ENCODE peak calls at places on chromosomes 6 and 20, in ten cellular contexts. T is stimulated activated CD4-positive, alpha-beta T cell treated with anti-CD3 and anti-CD28 coated beads, Interleukin-12 subunit alpha, Interleukin-12 subunit beta, amount 100 ng/mL, for 4 hours; W is non-pigmented ciliary epithelial cell; O is SJSA1; C is mesothelial cell of epicardium; U is hepatic stellate cell; Y is RPMI8226; P is lung microvascular endothelial cell; Z is kidney epithelial cell; D is amniotic epithelial cell. J is an unnamed sample.

GRCh38 chr6:85537055-85537494 is 56.6 kb downstream of the SNX14 start:
- DNase-seq in U (no peak), O (no peak), D (peak), W (no peak), T (no peak), Y (no peak), Z (no peak), C (no peak), P (peak), J (no peak)

GRCh38 chr6:33667776-33668175 is 43.7 kb downstream of the UQCC2 start:
- DNase-seq in O (no peak), U (no peak), Z (no peak), C (no peak), D (no peak), Y (no peak), P (no peak), W (no peak), T (no peak), J (no peak)

GRCh38 chr6:159844737-159845645 is 44.9 kb downstream of the PNLDC1 start:
- DNase-seq in O (no peak), P (no peak), Z (no peak), U (no peak), D (no peak), T (no peak), Y (no peak), C (no peak), W (no peak), J (no peak)

GRCh38 chr6:30061766-30062458 is 847 bp downstream of the POLR1H start:
- DNase-seq in P (peak), Z (no peak), U (no peak), O (no peak), D (peak), W (no peak), Y (peak), T (no peak), C (no peak), J (no peak)

GRCh38 chr6:119132211-119133004 is 53.9 kb upstream of the FAM184A start:
- DNase-seq in D (no peak), C (no peak), Z (no peak), P (no peak), T (no peak), Y (no peak), W (no peak), U (no peak), O (no peak), J (no peak)

GRCh38 chr6:40930555-40930954 is 108.5 kb downstream of the UNC5CL start:
- DNase-seq in Z (no peak), Y (no peak), P (no peak), O (no peak), U (no peak), C (no peak), D (peak), W (no peak), T (no peak), J (no peak)

GRCh38 chr20:59013959-59014608 is 5.1 kb upstream of the TUBB1 start:
- DNase-seq in C (no peak), O (peak), Z (no peak), D (peak), T (no peak), U (peak), W (no peak), P (no peak), Y (peak), J (no peak)

GRCh38 chr6:125906158-125906998 is 50.2 kb upstream of the HINT3 start:
- DNase-seq in P (peak), W (no peak), D (peak), Z (no peak), O (peak), C (no peak), U (peak), Y (peak), T (peak), J (no peak)

GRCh38 chr6:156538875-156539660 is 238.1 kb upstream of the ARID1B start:
- DNase-seq in Y (no peak), P (no peak), T (no peak), O (no peak), C (no peak), W (no peak), D (no peak), U (no peak), Z (no peak), J (no peak)

GRCh38 chr20:47551240-47551639 is 49.6 kb downstream of the NCOA3 start:
- DNase-seq in W (no peak), C (no peak), D (no peak), O (no peak), U (no peak), Z (no peak), Y (no peak), P (no peak), T (no peak), J (no peak)

GRCh38 chr20:42706762-42707161 is 482.9 kb downstream of the PTPRT start:
- DNase-seq in O (no peak), P (no peak), D (no peak), Y (no peak), T (no peak), C (no peak), Z (no peak), W (no peak), U (no peak), J (no peak)

J was measured in left ventricle myocardium inferior.